ENCODE peak calls at places on chromosomes 13 and 19, in four cellular contexts. One of them, this sample, is unnamed.

GRCh38 chr19:3136684-3137055 is 837 bp downstream of the GNA15 start:
- DNase-seq in mammary epithelial cell: peak
- DNase-seq in heart right ventricle: no peak
- DNase-seq in mesendoderm: no peak
- DNase-seq in this sample: no peak

GRCh38 chr13:20492641-20493040 is 33.0 kb downstream of the CRYL1 start:
- DNase-seq in mammary epithelial cell: peak
- DNase-seq in heart right ventricle: no peak
- DNase-seq in mesendoderm: peak
- DNase-seq in this sample: peak

GRCh38 chr13:113851826-113852535 is 11.9 kb downstream of the GAS6 start:
- DNase-seq in mammary epithelial cell: no peak
- DNase-seq in heart right ventricle: peak
- DNase-seq in mesendoderm: no peak
- DNase-seq in this sample: no peak

GRCh38 chr19:3821857-3822364 is 35.7 kb upstream of the MATK start:
- DNase-seq in mammary epithelial cell: no peak
- DNase-seq in heart right ventricle: peak
- DNase-seq in mesendoderm: peak
- DNase-seq in this sample: peak

GRCh38 chr19:14165986-14166385 is 29.6 kb upstream of the ASF1B start:
- DNase-seq in mammary epithelial cell: no peak
- DNase-seq in heart right ventricle: no peak
- DNase-seq in mesendoderm: no peak
- DNase-seq in this sample: no peak

GRCh38 chr13:37647038-37647650 is 48.6 kb upstream of the POSTN start:
- DNase-seq in mammary epithelial cell: no peak
- DNase-seq in heart right ventricle: no peak
- DNase-seq in mesendoderm: peak
- DNase-seq in this sample: no peak

GRCh38 chr19:53394522-53394973 is 401 bp upstream of the ZNF765 start:
- DNase-seq in mammary epithelial cell: no peak
- DNase-seq in heart right ventricle: peak
- DNase-seq in mesendoderm: peak
- DNase-seq in this sample: no peak

GRCh38 chr13:27830010-27830409 is 37.7 kb downstream of the GSX1 start:
- DNase-seq in mammary epithelial cell: no peak
- DNase-seq in heart right ventricle: peak
- DNase-seq in mesendoderm: peak
- DNase-seq in this sample: peak

GRCh38 chr13:103525530-103525929 is 459.3 kb upstream of the SLC10A2 start:
- DNase-seq in mammary epithelial cell: no peak
- DNase-seq in heart right ventricle: no peak
- DNase-seq in mesendoderm: no peak
- DNase-seq in this sample: no peak

GRCh38 chr19:8311461-8312260 is 3.5 kb upstream of the CD320 start:
- DNase-seq in mammary epithelial cell: no peak
- DNase-seq in heart right ventricle: peak
- DNase-seq in mesendoderm: no peak
- DNase-seq in this sample: peak

GRCh38 chr13:110498327-110498726 is 63.2 kb downstream of the RAB20 start:
- DNase-seq in mammary epithelial cell: no peak
- DNase-seq in heart right ventricle: no peak
- DNase-seq in mesendoderm: no peak
- DNase-seq in this sample: no peak

GRCh38 chr13:36323951-36324566 is 22.1 kb downstream of the SPART start:
- DNase-seq in mammary epithelial cell: no peak
- DNase-seq in heart right ventricle: no peak
- DNase-seq in mesendoderm: peak
- DNase-seq in this sample: no peak

GRCh38 chr19:28905996-28906395 is 307.0 kb downstream of the UQCRFS1 start:
- DNase-seq in mammary epithelial cell: no peak
- DNase-seq in heart right ventricle: no peak
- DNase-seq in mesendoderm: no peak
- DNase-seq in this sample: no peak
- H3K27ac ChIP-seq in mammary epithelial cell: no peak
- H3K27ac ChIP-seq in heart right ventricle: no peak
- H3K27ac ChIP-seq in mesendoderm: no peak
- H3K27ac ChIP-seq in this sample: no peak

DNA sequence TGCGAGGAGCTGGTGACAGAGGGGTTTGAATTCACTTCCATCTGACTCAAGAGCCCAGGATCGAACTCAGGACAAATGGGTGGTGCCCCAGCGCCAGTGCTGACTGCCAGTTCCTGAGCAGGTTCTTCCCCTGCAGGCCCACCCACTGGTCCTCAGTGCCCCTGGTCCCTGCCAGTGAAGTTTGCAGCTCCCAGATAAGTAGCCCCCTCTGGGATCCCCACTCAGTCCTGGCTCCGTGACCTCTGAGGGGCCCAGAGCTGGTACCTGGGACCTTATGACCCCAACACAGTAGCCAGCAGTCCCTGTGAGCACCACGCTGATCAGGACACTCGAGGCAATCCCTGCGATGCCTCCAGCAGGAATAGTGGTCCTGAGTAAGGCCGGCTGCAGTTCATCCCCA is 11.3 kb upstream of the CEACAM20 start:
- DNase-seq in mammary epithelial cell: no peak
- DNase-seq in heart right ventricle: no peak
- DNase-seq in mesendoderm: no peak
- DNase-seq in this sample: no peak
- H3K4me3 ChIP-seq in mammary epithelial cell: no peak
- H3K4me3 ChIP-seq in heart right ventricle: no peak
- H3K4me3 ChIP-seq in mesendoderm: no peak
- H3K4me3 ChIP-seq in this sample: no peak

GRCh38 chr19:36833430-36833829 is 4.8 kb downstream of the ZNF790 start:
- DNase-seq in mammary epithelial cell: no peak
- DNase-seq in heart right ventricle: no peak
- DNase-seq in mesendoderm: no peak
- DNase-seq in this sample: no peak
- H3K27ac ChIP-seq in mammary epithelial cell: no peak
- H3K27ac ChIP-seq in heart right ventricle: no peak
- H3K27ac ChIP-seq in mesendoderm: no peak
- H3K27ac ChIP-seq in this sample: no peak

GRCh38 chr13:44050450-44051063 is 170.9 kb downstream of the LACC1 start:
- DNase-seq in mammary epithelial cell: peak
- DNase-seq in heart right ventricle: peak
- DNase-seq in mesendoderm: no peak
- DNase-seq in this sample: peak
- H3K4me3 ChIP-seq in mammary epithelial cell: no peak
- H3K4me3 ChIP-seq in heart right ventricle: no peak
- H3K4me3 ChIP-seq in mesendoderm: no peak
- H3K4me3 ChIP-seq in this sample: no peak

GRCh38 chr13:42707003-42707402 is 74.4 kb upstream of the FAM216B start:
- DNase-seq in mammary epithelial cell: no peak
- DNase-seq in heart right ventricle: no peak
- DNase-seq in mesendoderm: no peak
- DNase-seq in this sample: no peak
- H3K27ac ChIP-seq in mammary epithelial cell: no peak
- H3K27ac ChIP-seq in heart right ventricle: no peak
- H3K27ac ChIP-seq in mesendoderm: no peak
- H3K27ac ChIP-seq in this sample: no peak

DNA sequence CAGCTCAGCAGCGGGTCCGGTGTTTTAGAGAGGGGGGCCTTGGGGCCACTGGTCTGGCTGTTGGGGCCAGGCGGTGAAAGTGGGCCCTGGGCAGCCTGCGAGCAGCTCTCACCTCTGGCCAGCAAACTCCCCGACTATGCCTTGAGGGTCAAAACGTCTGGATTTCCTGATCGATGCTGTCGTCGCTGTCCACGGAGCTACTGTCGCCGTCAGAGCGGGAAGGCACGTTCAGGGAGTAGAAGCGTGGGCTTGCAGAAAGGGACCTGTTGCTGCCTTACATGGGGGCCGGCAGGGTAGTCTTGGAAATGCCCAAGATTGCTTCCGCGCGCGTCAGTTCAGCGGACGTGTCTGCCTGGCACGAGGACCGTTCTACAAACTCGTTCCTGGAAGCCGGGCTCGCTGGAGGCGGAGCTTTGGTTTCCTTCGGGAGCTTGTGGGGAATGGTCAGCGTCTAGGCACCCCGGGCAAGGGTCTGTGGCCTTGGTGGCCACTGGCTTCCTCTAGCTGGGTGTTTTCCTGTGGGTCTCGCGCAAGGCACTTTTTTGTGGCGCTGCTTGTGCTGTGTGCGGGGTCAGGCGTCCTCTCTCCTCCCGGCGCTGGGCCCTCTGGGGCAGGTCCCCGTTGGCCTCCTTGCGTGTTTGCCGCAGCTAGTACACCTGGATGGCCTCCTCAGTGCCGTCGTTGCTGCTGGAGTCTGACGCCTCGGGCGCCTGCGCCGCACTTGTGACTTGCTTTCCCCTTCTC is 15.3 kb downstream of the RB1 start:
- DNase-seq in mammary epithelial cell: no peak
- DNase-seq in heart right ventricle: peak
- DNase-seq in mesendoderm: no peak
- DNase-seq in this sample: no peak
- H3K4me3 ChIP-seq in mammary epithelial cell: no peak
- H3K4me3 ChIP-seq in heart right ventricle: no peak
- H3K4me3 ChIP-seq in mesendoderm: no peak
- H3K4me3 ChIP-seq in this sample: no peak

GRCh38 chr19:807627-808175 is 10.4 kb downstream of the PTBP1 start:
- DNase-seq in mammary epithelial cell: no peak
- DNase-seq in heart right ventricle: no peak
- DNase-seq in mesendoderm: no peak
- DNase-seq in this sample: no peak

GRCh38 chr19:806815-807421 is 9.7 kb downstream of the PTBP1 start:
- DNase-seq in mammary epithelial cell: no peak
- DNase-seq in heart right ventricle: no peak
- DNase-seq in mesendoderm: no peak
- DNase-seq in this sample: peak

GRCh38 chr19:805600-806550 is 8.6 kb downstream of the PTBP1 start:
- DNase-seq in mammary epithelial cell: no peak
- DNase-seq in heart right ventricle: no peak
- DNase-seq in mesendoderm: no peak
- DNase-seq in this sample: peak

GRCh38 chr19:810077-810855 is 11.5 kb downstream of the PLPPR3 start:
- DNase-seq in mammary epithelial cell: no peak
- DNase-seq in heart right ventricle: peak
- DNase-seq in mesendoderm: no peak
- DNase-seq in this sample: no peak

DNA sequence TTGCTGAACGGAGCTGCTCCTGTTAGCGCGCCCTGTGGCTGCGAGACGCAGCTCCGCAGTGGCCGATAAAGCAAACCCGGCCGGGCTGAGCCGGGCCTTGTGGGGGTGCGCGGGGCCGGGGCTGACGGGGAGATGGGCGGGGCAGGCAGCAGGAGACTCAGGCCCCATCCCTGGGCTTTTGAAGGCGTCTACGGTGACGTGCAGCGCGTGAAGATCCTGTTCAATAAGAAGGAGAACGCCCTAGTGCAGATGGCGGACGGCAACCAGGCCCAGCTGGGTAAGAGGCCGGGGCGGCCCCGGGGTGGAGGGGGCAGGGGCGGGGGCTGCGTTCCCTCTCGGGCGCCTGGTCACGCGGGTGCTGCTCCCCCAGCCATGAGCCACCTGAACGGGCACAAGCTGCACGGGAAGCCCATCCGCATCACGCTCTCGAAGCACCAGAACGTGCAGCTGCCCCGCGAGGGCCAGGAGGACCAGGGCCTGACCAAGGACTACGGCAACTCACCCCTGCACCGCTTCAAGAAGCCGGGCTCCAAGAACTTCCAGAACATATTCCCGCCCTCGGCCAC is 11.0 kb downstream of the PTBP1 start:
- DNase-seq in mammary epithelial cell: no peak
- DNase-seq in heart right ventricle: no peak
- DNase-seq in mesendoderm: no peak
- DNase-seq in this sample: no peak
- H3K27ac ChIP-seq in mammary epithelial cell: no peak
- H3K27ac ChIP-seq in heart right ventricle: no peak
- H3K27ac ChIP-seq in mesendoderm: no peak
- H3K27ac ChIP-seq in this sample: no peak

This sample was measured in A673.